ENCODE peak calls at places on chromosomes 5 and 9, in five cellular contexts. F, O, E, L and H are unnamed samples.

GRCh38 chr5:149790276-149790675 is 60.2 kb downstream of the PPARGC1B start:
- DNase-seq in F (no peak), O (no peak), E (no peak), L (no peak), H (no peak)

GRCh38 chr9:25003686-25004085 is 458.0 kb upstream of the IZUMO3 start:
- DNase-seq in F (no peak), O (no peak), E (peak), L (no peak), H (no peak)

GRCh38 chr9:137485343-137486140 is 26.4 kb upstream of the NSMF start:
- DNase-seq in F (no peak), O (no peak), E (no peak), L (no peak), H (no peak)

GRCh38 chr9:94783121-94783664 is 56.7 kb downstream of the AOPEP start:
- DNase-seq in F (peak), O (peak), E (peak), L (peak), H (peak)

GRCh38 chr5:136518814-136519213 is 153.5 kb upstream of the TRPC7 start:
- DNase-seq in F (no peak), O (no peak), E (no peak), L (no peak), H (no peak)

GRCh38 chr5:58497956-58498942 is 7.0 kb downstream of the GAPT start:
- DNase-seq in F (no peak), O (peak), E (peak), L (peak), H (peak)

GRCh38 chr5:375336-375920 is 53.9 kb downstream of the AHRR start:
- DNase-seq in F (no peak), O (no peak), E (no peak), L (no peak), H (no peak)

GRCh38 chr9:73845539-73845938 is 651.6 kb upstream of the RORB start:
- DNase-seq in F (no peak), O (no peak), E (no peak), L (no peak), H (no peak)

GRCh38 chr5:103178167-103178566 is 58.1 kb downstream of the PPIP5K2 start:
- DNase-seq in F (no peak), O (no peak), E (no peak), L (no peak), H (no peak)

GRCh38 chr5:72107874-72108199 is 562 bp downstream of the MAP1B start:
- DNase-seq in F (no peak), O (no peak), E (peak), L (peak), H (peak)

GRCh38 chr5:149904977-149905376 is 39.6 kb downstream of the PDE6A start:
- DNase-seq in F (no peak), O (no peak), E (no peak), L (no peak), H (no peak)

GRCh38 chr5:148912146-148912545 is 85.7 kb downstream of the ADRB2 start:
- DNase-seq in F (no peak), O (no peak), E (no peak), L (no peak), H (peak)

GRCh38 chr9:133842174-133842573 is 104.0 kb upstream of the SARDH start:
- DNase-seq in F (no peak), O (no peak), E (no peak), L (no peak), H (no peak)

GRCh38 chr9:86965627-86966395 is 18.5 kb upstream of the GAS1 start:
- DNase-seq in F (no peak), O (peak), E (no peak), L (no peak), H (no peak)

GRCh38 chr9:4243877-4244812 is 55.7 kb downstream of the GLIS3 start:
- DNase-seq in F (no peak), O (peak), E (no peak), L (no peak), H (no peak)

GRCh38 chr5:56409331-56410190 is 176.4 kb upstream of the ANKRD55 start:
- DNase-seq in F (no peak), O (peak), E (peak), L (peak), H (no peak)

GRCh38 chr9:75140261-75140660 is 51.9 kb downstream of the OSTF1 start:
- DNase-seq in F (no peak), O (no peak), E (no peak), L (no peak), H (no peak)

GRCh38 chr5:73250645-73251044 is 77.7 kb downstream of the TMEM174 start:
- DNase-seq in F (no peak), O (no peak), E (no peak), L (peak), H (no peak)

DNA sequence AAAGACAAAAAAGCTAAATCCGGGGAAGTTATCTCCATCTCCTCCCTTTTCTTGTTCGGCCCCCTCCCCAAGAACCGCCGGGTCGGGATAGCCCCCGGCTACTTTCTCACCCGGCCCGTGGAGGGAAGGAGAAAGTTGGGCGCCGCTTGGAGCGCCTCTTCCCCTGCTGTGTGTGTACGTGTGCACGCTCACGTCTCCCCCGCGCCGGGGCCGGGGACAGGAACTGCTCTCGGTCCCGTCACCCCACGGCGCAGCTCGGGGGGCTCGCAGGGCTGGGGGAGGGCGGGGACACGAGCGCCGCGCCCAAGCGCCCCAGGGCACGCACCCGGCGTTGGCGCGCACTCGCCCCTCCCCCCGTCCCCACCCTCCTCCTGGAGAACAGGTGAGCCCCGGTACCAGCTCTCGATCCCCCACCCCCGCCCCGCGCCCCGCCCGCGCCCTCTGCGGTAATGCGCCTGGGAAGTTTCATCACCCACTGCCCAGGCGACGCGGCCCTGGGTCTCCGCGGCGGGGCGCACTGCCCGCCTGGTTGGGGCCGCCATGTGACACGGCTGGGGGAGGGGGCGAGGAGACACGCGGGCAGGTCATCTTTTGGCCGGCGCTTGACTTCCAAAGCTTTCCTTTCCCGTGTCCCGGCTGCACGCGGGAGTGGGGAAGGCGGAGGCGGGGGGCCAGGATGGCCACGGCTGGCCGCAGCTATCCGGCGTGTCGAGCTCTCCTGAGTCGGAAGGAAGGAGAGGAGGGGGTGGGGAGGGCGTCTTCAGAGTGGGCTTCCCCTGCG is 1.3 kb upstream of the STC2 start:
- DNase-seq in F (no peak), O (peak), E (peak), L (peak), H (peak)
- TF ChIP-seq CTCF in F (no peak), O (no peak), E (peak), L (peak), H (no peak)

DNA sequence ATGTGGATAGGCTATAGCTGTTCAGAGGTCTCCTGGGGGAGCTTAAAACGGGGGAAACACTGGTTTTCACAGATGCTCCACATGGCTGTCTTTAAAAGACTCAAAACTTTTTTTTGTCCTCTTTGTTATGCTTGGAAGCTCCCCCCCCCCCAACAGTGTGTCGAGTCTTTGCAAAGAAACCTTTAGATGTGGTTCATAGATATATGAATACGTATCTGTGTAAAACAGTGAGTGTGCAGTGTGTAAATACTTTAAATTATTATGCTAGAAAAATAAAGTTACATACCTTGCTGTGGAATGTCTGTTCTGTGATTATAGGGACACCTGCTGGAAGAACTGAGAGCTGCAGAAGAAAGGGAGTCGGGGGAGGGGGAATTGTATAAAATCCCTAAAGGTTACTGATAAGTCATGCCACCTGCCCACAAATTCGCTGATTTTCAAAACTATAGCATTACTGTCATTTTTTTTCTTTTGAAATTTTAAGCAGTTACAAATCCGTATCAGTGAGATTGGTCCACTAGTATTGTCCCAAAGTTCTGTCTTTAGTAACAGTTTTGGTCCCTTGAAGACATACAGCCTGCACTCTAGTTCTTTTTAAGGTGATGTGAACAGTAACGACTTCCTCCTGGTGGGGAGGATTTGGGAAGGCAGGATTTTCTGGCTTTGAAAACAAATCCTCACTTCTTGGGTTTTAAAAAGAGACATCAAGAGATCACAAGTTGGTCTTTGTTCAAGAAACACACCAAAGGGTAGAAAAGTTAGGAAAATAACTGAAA is 22.9 kb downstream of the RGMB start:
- DNase-seq in F (peak), O (peak), E (peak), L (peak), H (peak)
- TF ChIP-seq CTCF in F (peak), O (peak), E (peak), L (peak), H (peak)

DNA sequence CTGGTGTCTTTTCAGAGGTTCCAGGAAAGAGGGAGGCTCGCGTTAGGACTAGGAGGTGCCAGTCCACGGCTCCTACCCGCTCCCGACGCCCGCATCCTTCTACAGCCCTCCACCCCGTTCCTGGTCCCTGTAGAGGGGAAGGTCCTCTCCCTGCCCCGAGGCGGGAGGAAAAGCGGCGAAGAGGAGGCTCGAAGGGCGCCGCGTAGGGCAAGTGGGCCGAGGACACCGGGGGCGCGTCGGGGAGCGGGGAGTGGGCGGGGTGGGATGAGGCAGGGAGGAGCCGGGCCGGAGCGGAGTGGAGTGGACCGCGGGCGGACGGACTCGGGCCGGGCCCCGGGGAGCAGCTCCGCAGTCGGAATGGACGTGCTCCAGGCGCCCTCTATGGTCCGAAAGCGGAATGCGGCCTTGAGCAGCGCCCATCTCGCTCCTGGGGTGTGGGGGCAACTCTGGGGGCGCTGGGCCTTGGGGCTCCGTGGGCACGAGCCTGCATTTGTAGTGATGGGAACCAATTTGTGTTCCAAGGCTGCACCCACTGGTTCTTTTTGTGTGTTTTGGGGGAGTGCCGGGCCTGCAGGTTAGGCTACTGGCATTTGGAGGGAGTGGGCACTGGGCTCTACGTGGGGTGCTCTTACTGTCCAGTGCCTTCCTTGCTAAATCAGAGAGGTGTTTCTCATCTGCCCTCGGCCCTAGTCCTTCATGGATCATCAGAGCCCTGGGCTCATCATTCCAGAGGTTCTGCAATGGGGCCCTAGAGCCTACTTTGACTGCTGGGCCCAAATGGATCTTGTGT is 7.3 kb downstream of the IRX1 start:
- DNase-seq in F (no peak), O (peak), E (peak), L (peak), H (no peak)
- TF ChIP-seq CTCF in F (no peak), O (peak), E (peak), L (peak), H (no peak)

GRCh38 chr9:129177443-129177790 is 644 bp downstream of the IER5L start:
- DNase-seq in F (no peak), O (no peak), E (peak), L (no peak), H (no peak)
- TF ChIP-seq CTCF in F (no peak), O (no peak), E (no peak), L (no peak), H (no peak)